ENCODE peak calls at places on chromosomes 2 and 18, in seven cellular contexts. A is GM23248, Q is hepatocyte, E is neural progenitor cell, W is SK-N-SH, I is MM.1S, L is HCT116. B is an unnamed sample.

GRCh38 chr2:53170463-53170862 is 597.1 kb upstream of the CHAC2 start:
- DNase-seq in L (no peak), Q (no peak), W (no peak), E (no peak), A (no peak), I (no peak), B (no peak)

GRCh38 chr2:237734905-237735623 is 63.5 kb upstream of the RBM44 start:
- DNase-seq in A (no peak), E (no peak), Q (no peak), W (no peak), L (no peak), I (no peak), B (no peak)

GRCh38 chr18:58556333-58557012 is 72.4 kb downstream of the ALPK2 start:
- DNase-seq in L (no peak), I (no peak), W (peak; percentile 69), A (no peak), E (peak; percentile 93), Q (peak; percentile 83), B (no peak)

GRCh38 chr2:238129166-238130010 is 9.1 kb upstream of the KLHL30 start:
- DNase-seq in I (no peak), E (no peak), L (no peak), A (no peak), Q (no peak), W (no peak), B (no peak)

GRCh38 chr18:72991379-72991778 is 123.6 kb upstream of the NETO1 start:
- DNase-seq in E (no peak), L (no peak), I (no peak), A (no peak), W (no peak), Q (no peak), B (no peak)

GRCh38 chr2:130846233-130846632 is 9.5 kb downstream of the ARHGEF4 start:
- DNase-seq in I (no peak), W (peak; percentile 52), A (no peak), E (no peak), Q (no peak), L (no peak), B (no peak)

GRCh38 chr2:65350714-65351113 is 81.7 kb downstream of the SPRED2 start:
- DNase-seq in E (peak; percentile 39), A (peak; percentile 37), W (no peak), L (no peak), Q (no peak), I (peak; percentile 30), B (peak; percentile 76)

GRCh38 chr2:128026422-128027277 is 1.2 kb downstream of the SAP130 start:
- DNase-seq in Q (peak; percentile 8), A (peak; percentile 45), E (no peak), I (no peak), W (no peak), L (no peak), B (peak; percentile 47)

GRCh38 chr18:76554788-76555187 is 59.7 kb upstream of the ZNF516 start:
- DNase-seq in Q (no peak), A (no peak), L (no peak), I (no peak), W (no peak), E (no peak), B (no peak)

GRCh38 chr2:86078801-86079545 is 26.7 kb downstream of the POLR1A start:
- DNase-seq in W (peak; percentile 31), Q (peak; percentile 38), E (peak; percentile 10), A (peak; percentile 71), I (peak; percentile 82), L (no peak), B (no peak)

GRCh38 chr2:216804357-216805350 is 55.2 kb downstream of the TNP1 start:
- DNase-seq in W (no peak), A (peak; percentile 25), Q (peak; percentile 38), I (no peak), E (no peak), L (no peak), B (no peak)

GRCh38 chr18:7330041-7330440 is 99.2 kb downstream of the LRRC30 start:
- DNase-seq in E (no peak), I (no peak), W (no peak), L (no peak), A (no peak), Q (no peak), B (no peak)

GRCh38 chr18:42183746-42184145 is 228.7 kb downstream of the PIK3C3 start:
- DNase-seq in Q (peak; percentile 21), I (no peak), E (no peak), L (no peak), A (peak; percentile 85), W (no peak), B (no peak)

GRCh38 chr18:10032331-10032979 is 118.6 kb downstream of the VAPA start:
- DNase-seq in W (peak; percentile 46), Q (no peak), A (no peak), I (no peak), E (peak; percentile 73), L (no peak), B (peak; percentile 78)

GRCh38 chr18:32321826-32322225 is 132.0 kb downstream of the MEP1B start:
- DNase-seq in A (no peak), E (no peak), I (no peak), Q (no peak), L (no peak), W (no peak), B (no peak)

GRCh38 chr2:134280231-134280630 is 26.4 kb downstream of the MGAT5 start:
- DNase-seq in Q (no peak), W (no peak), A (no peak), I (no peak), E (no peak), L (no peak), B (no peak)

GRCh38 chr2:10004401-10004800 is 38.9 kb upstream of the KLF11 start:
- DNase-seq in A (no peak), L (no peak), E (no peak), W (no peak), Q (no peak), I (no peak), B (no peak)

GRCh38 chr2:135984199-135985017 is 1.0 kb downstream of the DARS1 start:
- DNase-seq in W (no peak), L (no peak), Q (no peak), A (peak; percentile 38), E (no peak), I (no peak), B (no peak)

GRCh38 chr18:25832008-25832604 is 258.3 kb downstream of the SS18 start:
- DNase-seq in A (peak; percentile 81), Q (peak; percentile 76), W (peak; percentile 62), I (peak; percentile 43), L (peak; percentile 6), E (peak; percentile 82), B (peak; percentile 80)

DNA sequence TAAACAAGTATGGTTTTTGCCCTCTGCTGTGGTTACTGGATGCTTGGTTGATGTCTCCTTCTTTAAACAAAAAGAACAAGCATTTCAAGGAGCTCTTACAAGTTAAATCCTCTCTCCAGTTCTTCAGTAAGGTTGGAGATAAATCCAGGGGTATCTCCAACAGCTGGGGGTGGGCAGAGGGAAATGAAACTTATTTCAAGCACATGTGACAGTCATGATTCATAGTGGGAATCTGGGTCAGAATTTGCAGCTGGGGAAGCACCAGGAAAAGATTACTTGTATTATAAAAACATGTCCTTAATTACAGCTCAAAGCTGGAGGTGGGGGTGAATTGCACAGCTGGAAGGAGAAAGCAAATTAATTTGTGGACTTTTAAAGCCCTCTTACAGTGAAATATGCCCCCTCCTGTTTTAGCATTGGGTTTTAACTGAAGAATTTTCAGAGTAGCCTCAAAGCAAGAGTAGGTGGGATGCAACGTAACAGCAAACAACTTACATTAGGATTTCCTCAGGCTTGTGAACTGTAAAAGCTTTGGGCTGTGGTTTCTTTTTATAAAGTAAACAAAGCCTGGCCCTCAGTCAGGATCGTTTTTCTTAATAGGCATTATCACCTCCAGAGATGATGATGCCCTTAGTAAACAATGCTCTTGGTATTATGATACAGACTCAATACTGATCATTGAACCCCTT is 596.4 kb downstream of the NYAP2 start:
- DNase-seq in E (no peak), Q (no peak), W (no peak), I (no peak), A (peak; percentile 47), L (no peak), B (no peak)
- H2AFZ ChIP-seq in E (peak overlapping the region; percentile 77), Q (no peak overlapping the region), W (no peak overlapping the region), I (no peak overlapping the region), A (peak overlapping the region; percentile 41), L (no peak overlapping the region), B (no peak overlapping the region)

GRCh38 chr2:202052235-202052634 is 18.6 kb downstream of the FZD7 start:
- DNase-seq in W (no peak), I (no peak), A (no peak), Q (no peak), L (no peak), E (no peak), B (no peak)

GRCh38 chr2:202051499-202052161 is 18.0 kb downstream of the FZD7 start:
- DNase-seq in I (no peak), Q (peak; percentile 31), W (no peak), E (peak; percentile 68), A (peak; percentile 60), L (no peak), B (peak; percentile 69)

GRCh38 chr2:202049840-202050239 is 16.2 kb downstream of the FZD7 start:
- DNase-seq in Q (no peak), L (no peak), E (no peak), I (no peak), W (no peak), A (no peak), B (no peak)

GRCh38 chr2:202049092-202049728 is 15.6 kb downstream of the FZD7 start:
- DNase-seq in Q (no peak), L (no peak), I (no peak), A (no peak), W (no peak), E (no peak), B (no peak)

GRCh38 chr2:202050652-202051051 is 17.0 kb downstream of the FZD7 start:
- DNase-seq in A (no peak), Q (no peak), W (no peak), E (no peak), I (no peak), L (no peak), B (no peak)
- H3K4me2 ChIP-seq in A (no peak overlapping the region), Q (no peak overlapping the region), W (no peak overlapping the region), E (no peak overlapping the region), I (no peak overlapping the region), L (no peak overlapping the region), B (no peak overlapping the region)

GRCh38 chr2:202023198-202023903 is 10.3 kb upstream of the FZD7 start:
- DNase-seq in E (peak; percentile 92), A (no peak), W (no peak), I (no peak), Q (no peak), L (no peak), B (peak; percentile 97)
- TF ChIP-seq EZH2phosphoT487 in E (peak; percentile 74), A (no peak), W (no peak), I (no peak), Q (no peak), L (no peak), B (no peak)

DNA sequence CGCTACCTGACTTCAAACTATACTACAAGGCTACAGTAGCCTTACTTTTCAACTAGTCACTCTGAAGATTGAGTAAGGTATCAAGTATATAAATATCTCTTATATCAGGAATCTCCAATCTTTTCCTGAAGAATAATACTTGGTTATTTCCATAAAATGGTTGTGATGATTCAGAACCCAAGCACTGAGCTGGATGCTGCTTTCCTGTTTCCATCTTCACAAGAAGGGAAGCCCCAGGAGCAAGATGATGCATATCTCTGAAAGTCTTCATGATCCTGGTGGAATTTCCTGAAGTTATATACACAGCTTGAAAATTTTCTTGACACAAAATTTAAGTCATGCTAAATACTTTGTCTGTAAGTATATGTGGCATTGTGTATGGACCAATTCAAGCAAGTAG is 243.9 kb upstream of the TANK start:
- DNase-seq in A (peak; percentile 67), I (no peak), E (no peak), L (no peak), W (no peak), Q (no peak), B (no peak)
- H2AFZ ChIP-seq in A (no peak overlapping the region), I (no peak overlapping the region), E (no peak overlapping the region), L (no peak overlapping the region), W (no peak overlapping the region), Q (no peak overlapping the region), B (no peak overlapping the region)